ENCODE peak calls at places on chromosomes 13 and 19, in four cellular contexts. One of them, this sample, is unnamed.

GRCh38 chr19:1132625-1133383 is 29.0 kb downstream of the GPX4 start:
- DNase-seq in H1: no peak
- DNase-seq in H9: no peak
- DNase-seq in mesendoderm: no peak
- DNase-seq in this sample: no peak

GRCh38 chr13:51781246-51782022 is 22.5 kb downstream of the DHRS12 start:
- DNase-seq in H1: no peak
- DNase-seq in H9: peak; percentile 57
- DNase-seq in mesendoderm: peak; percentile 78
- DNase-seq in this sample: peak; percentile 24

GRCh38 chr19:35139618-35139943 is 957 bp downstream of the FXYD1 start:
- DNase-seq in H1: no peak
- DNase-seq in H9: no peak
- DNase-seq in mesendoderm: no peak
- DNase-seq in this sample: no peak

GRCh38 chr19:7928741-7929701 is 3.1 kb upstream of the CTXN1 start:
- DNase-seq in H1: peak; percentile 90
- DNase-seq in H9: peak; percentile 79
- DNase-seq in mesendoderm: peak; percentile 91
- DNase-seq in this sample: peak; percentile 88

GRCh38 chr19:11814707-11815050 is 606 bp downstream of the ZNF440 start:
- DNase-seq in H1: peak; percentile 42
- DNase-seq in H9: peak; percentile 24
- DNase-seq in mesendoderm: peak; percentile 38
- DNase-seq in this sample: peak; percentile 29

GRCh38 chr13:74794147-74794546 is 659.9 kb upstream of the KLF12 start:
- DNase-seq in H1: no peak
- DNase-seq in H9: no peak
- DNase-seq in mesendoderm: peak; percentile 13
- DNase-seq in this sample: no peak

GRCh38 chr19:48624791-48625723 is 5.8 kb downstream of the SPHK2 start:
- DNase-seq in H1: no peak
- DNase-seq in H9: no peak
- DNase-seq in mesendoderm: no peak
- DNase-seq in this sample: no peak

GRCh38 chr13:68976287-68976686 is 1131.3 kb upstream of the ATXN8OS start:
- DNase-seq in H1: no peak
- DNase-seq in H9: no peak
- DNase-seq in mesendoderm: no peak
- DNase-seq in this sample: no peak

GRCh38 chr19:32828643-32829344 is 40.8 kb downstream of the SLC7A9 start:
- DNase-seq in H1: no peak
- DNase-seq in H9: no peak
- DNase-seq in mesendoderm: no peak
- DNase-seq in this sample: no peak

GRCh38 chr19:49631610-49632192 is 8.2 kb downstream of the RRAS start:
- DNase-seq in H1: no peak
- DNase-seq in H9: no peak
- DNase-seq in mesendoderm: no peak
- DNase-seq in this sample: no peak

GRCh38 chr19:30001794-30002193 is 59.8 kb downstream of the URI1 start:
- DNase-seq in H1: no peak
- DNase-seq in H9: no peak
- DNase-seq in mesendoderm: no peak
- DNase-seq in this sample: peak; percentile 19

GRCh38 chr19:47714339-47714738 is 1.1 kb downstream of the EHD2 start:
- DNase-seq in H1: no peak
- DNase-seq in H9: no peak
- DNase-seq in mesendoderm: peak; percentile 45
- DNase-seq in this sample: no peak

GRCh38 chr19:12346896-12347295 is 13.5 kb upstream of the ZNF563 start:
- DNase-seq in H1: no peak
- DNase-seq in H9: no peak
- DNase-seq in mesendoderm: no peak
- DNase-seq in this sample: no peak

GRCh38 chr19:3234800-3235199 is 10.3 kb downstream of the CELF5 start:
- DNase-seq in H1: peak; percentile 93
- DNase-seq in H9: peak; percentile 69
- DNase-seq in mesendoderm: no peak
- DNase-seq in this sample: no peak

GRCh38 chr13:48403151-48403631 is 9.7 kb downstream of the LPAR6 start:
- DNase-seq in H1: no peak
- DNase-seq in H9: no peak
- DNase-seq in mesendoderm: no peak
- DNase-seq in this sample: peak; percentile 18

GRCh38 chr19:48746738-48747575 is at the start of gene IZUMO1:
- DNase-seq in H1: peak; percentile 97
- DNase-seq in H9: peak; percentile 94
- DNase-seq in mesendoderm: peak; percentile 95
- DNase-seq in this sample: peak; percentile 90

GRCh38 chr19:36972594-36972993 is 56.5 kb downstream of the ZNF568 start:
- DNase-seq in H1: no peak
- DNase-seq in H9: no peak
- DNase-seq in mesendoderm: peak; percentile 1
- DNase-seq in this sample: no peak

GRCh38 chr13:42883771-42884170 is 102.4 kb downstream of the FAM216B start:
- DNase-seq in H1: peak; percentile 42
- DNase-seq in H9: no peak
- DNase-seq in mesendoderm: peak; percentile 78
- DNase-seq in this sample: peak; percentile 33

GRCh38 chr13:114128624-114129522 is 3.5 kb downstream of the RASA3 start:
- DNase-seq in H1: no peak
- DNase-seq in H9: no peak
- DNase-seq in mesendoderm: no peak
- DNase-seq in this sample: peak; percentile 95

GRCh38 chr13:110390572-110390971 is 83.5 kb downstream of the COL4A2 start:
- DNase-seq in H1: no peak
- DNase-seq in H9: no peak
- DNase-seq in mesendoderm: no peak
- DNase-seq in this sample: peak; percentile 97

GRCh38 chr13:44141213-44141724 is 232.4 kb upstream of the SERP2 start:
- DNase-seq in H1: no peak
- DNase-seq in H9: no peak
- DNase-seq in mesendoderm: peak; percentile 73
- DNase-seq in this sample: no peak

GRCh38 chr13:104650426-104650825 is 1584.2 kb upstream of the SLC10A2 start:
- DNase-seq in H1: no peak
- DNase-seq in H9: no peak
- DNase-seq in mesendoderm: no peak
- DNase-seq in this sample: no peak

GRCh38 chr19:4455742-4456565 is 1.6 kb downstream of the UBXN6 start:
- DNase-seq in H1: no peak
- DNase-seq in H9: no peak
- DNase-seq in mesendoderm: peak; percentile 30
- DNase-seq in this sample: peak; percentile 84

GRCh38 chr19:47719047-47719885 is 6.0 kb downstream of the EHD2 start:
- DNase-seq in H1: no peak
- DNase-seq in H9: no peak
- DNase-seq in mesendoderm: no peak
- DNase-seq in this sample: peak; percentile 99

GRCh38 chr13:106471957-106472543 is 63.4 kb downstream of the EFNB2 start:
- DNase-seq in H1: peak; percentile 58
- DNase-seq in H9: peak; percentile 81
- DNase-seq in mesendoderm: peak; percentile 95
- DNase-seq in this sample: peak; percentile 91

GRCh38 chr19:5022066-5022860 is 53.4 kb downstream of the KDM4B start:
- DNase-seq in H1: no peak
- DNase-seq in H9: no peak
- DNase-seq in mesendoderm: no peak
- DNase-seq in this sample: no peak

GRCh38 chr19:22472180-22472637 is 50.1 kb upstream of the ZNF98 start:
- DNase-seq in H1: no peak
- DNase-seq in H9: no peak
- DNase-seq in mesendoderm: peak; percentile 0
- DNase-seq in this sample: no peak
- H4K5ac ChIP-seq in H1: no peak overlapping the region
- H4K5ac ChIP-seq in H9: no peak overlapping the region
- H4K5ac ChIP-seq in mesendoderm: no peak overlapping the region
- H4K5ac ChIP-seq in this sample: no peak overlapping the region

DNA sequence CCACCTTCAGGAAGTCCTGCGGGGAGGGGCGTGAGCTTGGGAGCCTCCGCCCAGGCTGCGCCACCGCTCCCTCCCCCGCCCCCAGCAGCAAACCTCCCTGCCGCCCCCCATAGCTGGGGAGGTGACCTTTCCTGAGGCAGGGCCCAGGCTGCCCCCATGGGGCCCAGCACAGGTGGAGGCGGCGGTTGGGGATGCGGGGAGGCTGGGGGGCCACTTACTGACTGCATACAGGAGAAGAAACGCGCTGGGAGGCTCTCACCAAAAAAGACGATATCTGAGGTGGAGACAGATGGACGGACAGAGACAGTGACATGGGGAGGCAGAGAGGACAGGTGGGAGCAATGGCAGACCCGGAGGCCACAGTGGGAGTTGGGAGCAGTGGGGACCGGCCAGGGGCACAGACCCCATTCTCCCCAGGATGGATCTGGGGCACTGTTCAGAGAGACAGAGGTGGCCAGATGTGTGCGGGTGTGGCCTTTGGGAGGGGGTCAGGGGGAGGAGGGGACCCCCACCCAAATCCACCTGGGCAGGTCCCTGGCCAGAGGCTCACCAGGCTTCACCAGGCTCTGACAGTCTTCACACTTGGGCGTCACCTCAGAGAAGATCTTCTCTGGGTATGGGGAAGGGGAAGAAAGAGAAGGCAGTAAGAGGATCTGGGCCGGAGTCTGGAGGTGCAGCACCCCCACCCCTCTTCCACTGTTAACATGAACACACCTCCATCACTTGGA is 3.0 kb upstream of the RINL start:
- DNase-seq in H1: no peak
- DNase-seq in H9: no peak
- DNase-seq in mesendoderm: no peak
- DNase-seq in this sample: no peak
- H4K5ac ChIP-seq in H1: no peak overlapping the region
- H4K5ac ChIP-seq in H9: no peak overlapping the region
- H4K5ac ChIP-seq in mesendoderm: no peak overlapping the region
- H4K5ac ChIP-seq in this sample: no peak overlapping the region

DNA sequence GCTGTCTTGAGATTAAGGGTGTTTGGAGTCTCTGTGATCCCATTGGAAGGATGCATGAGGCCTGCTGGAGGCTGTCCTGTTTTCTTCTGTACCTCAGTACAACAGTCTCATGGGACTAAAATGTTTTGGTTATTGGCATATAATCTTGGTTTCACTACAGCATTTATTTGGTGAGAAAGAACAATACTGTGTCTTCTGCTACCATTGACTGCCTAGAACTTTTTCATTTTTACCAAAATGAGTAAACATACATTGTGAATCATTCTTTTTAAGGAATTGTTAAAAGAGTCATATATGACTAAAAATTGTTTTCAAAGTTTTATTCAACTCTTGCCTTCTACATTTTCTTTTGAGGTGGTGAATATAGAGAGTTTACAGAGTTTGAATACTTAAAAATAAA is 459.8 kb downstream of the GPC6 start:
- DNase-seq in H1: no peak
- DNase-seq in H9: no peak
- DNase-seq in mesendoderm: no peak
- DNase-seq in this sample: no peak
- H4K5ac ChIP-seq in H1: no peak overlapping the region
- H4K5ac ChIP-seq in H9: no peak overlapping the region
- H4K5ac ChIP-seq in mesendoderm: no peak overlapping the region
- H4K5ac ChIP-seq in this sample: no peak overlapping the region

GRCh38 chr19:41688098-41688497 is at the start of gene CEACAM7:
- DNase-seq in H1: no peak
- DNase-seq in H9: no peak
- DNase-seq in mesendoderm: no peak
- DNase-seq in this sample: no peak

GRCh38 chr19:41687419-41687818 is 651 bp downstream of the CEACAM7 start:
- DNase-seq in H1: no peak
- DNase-seq in H9: no peak
- DNase-seq in mesendoderm: no peak
- DNase-seq in this sample: no peak

DNA sequence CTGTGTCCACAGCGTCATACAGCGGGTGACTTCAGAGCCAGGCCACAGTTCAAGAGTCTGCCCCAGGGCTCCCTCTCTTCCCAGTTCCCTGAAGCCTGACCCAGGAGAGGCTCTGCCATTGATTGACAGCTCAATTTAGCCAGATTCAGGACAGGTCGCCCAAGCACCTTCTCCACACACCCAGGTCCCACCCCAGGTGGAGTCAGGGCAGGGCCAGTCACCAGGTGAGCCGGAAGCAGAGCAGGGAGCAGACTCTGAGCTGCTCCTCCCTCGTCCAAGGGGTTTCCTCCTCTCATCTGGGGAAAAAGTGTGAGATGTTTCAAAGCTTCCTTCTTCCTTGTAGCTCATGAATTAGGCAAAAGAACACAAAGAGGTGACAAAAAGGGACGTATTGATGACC is 5.6 kb downstream of the CEACAM7 start:
- DNase-seq in H1: no peak
- DNase-seq in H9: no peak
- DNase-seq in mesendoderm: no peak
- DNase-seq in this sample: no peak
- H4K5ac ChIP-seq in H1: no peak overlapping the region
- H4K5ac ChIP-seq in H9: no peak overlapping the region
- H4K5ac ChIP-seq in mesendoderm: no peak overlapping the region
- H4K5ac ChIP-seq in this sample: no peak overlapping the region

This sample was measured in IMR-90.